ENCODE peak calls at places on chromosomes 7 and 10, in ten cellular contexts. T, M, B, L, S, W, E, V, G and N are unnamed samples.

GRCh38 chr10:121610798-121611325 is 12.6 kb upstream of the FGFR2 start:
- DNase-seq in T (no peak), M (no peak), B (peak; percentile 11), L (no peak), S (peak; percentile 10), W (no peak), E (no peak), V (no peak), G (no peak), N (no peak)

GRCh38 chr7:32500922-32501341 is 5.6 kb downstream of the AVL9 start:
- DNase-seq in T (no peak), M (no peak), B (no peak), L (no peak), S (no peak), W (no peak), E (no peak), V (peak; percentile 62), G (no peak), N (no peak)

GRCh38 chr10:79405221-79405994 is 40.0 kb downstream of the ZCCHC24 start:
- DNase-seq in T (no peak), M (no peak), B (peak; percentile 65), L (no peak), S (peak; percentile 75), W (no peak), E (peak; percentile 13), V (no peak), G (no peak), N (no peak)

GRCh38 chr10:58755688-58756087 is 243.0 kb downstream of the BICC1 start:
- DNase-seq in T (no peak), M (no peak), B (no peak), L (no peak), S (peak; percentile 75), W (no peak), E (peak; percentile 10), V (peak; percentile 68), G (peak; percentile 62), N (peak; percentile 30)

GRCh38 chr10:72812798-72813430 is 80.6 kb upstream of the OIT3 start:
- DNase-seq in T (no peak), M (no peak), B (no peak), L (no peak), S (no peak), W (no peak), E (no peak), V (peak; percentile 74), G (no peak), N (peak; percentile 32)

GRCh38 chr10:34407227-34407626 is 407.9 kb downstream of the PARD3 start:
- DNase-seq in T (no peak), M (no peak), B (no peak), L (no peak), S (no peak), W (no peak), E (no peak), V (peak; percentile 64), G (peak; percentile 67), N (no peak)

GRCh38 chr7:137040745-137041144 is 172.3 kb downstream of the CHRM2 start:
- DNase-seq in T (no peak), M (no peak), B (no peak), L (no peak), S (no peak), W (no peak), E (no peak), V (no peak), G (no peak), N (no peak)

GRCh38 chr10:24278519-24278889 is 69.6 kb downstream of the KIAA1217 start:
- DNase-seq in T (no peak), M (no peak), B (no peak), L (no peak), S (no peak), W (no peak), E (no peak), V (no peak), G (no peak), N (no peak)

GRCh38 chr7:149501651-149502050 is 4.0 kb upstream of the ZNF746 start:
- DNase-seq in T (no peak), M (no peak), B (no peak), L (no peak), S (no peak), W (no peak), E (no peak), V (no peak), G (no peak), N (no peak)

GRCh38 chr7:106238830-106239229 is 46.0 kb downstream of the NAMPT start:
- DNase-seq in T (no peak), M (no peak), B (no peak), L (no peak), S (no peak), W (no peak), E (no peak), V (no peak), G (no peak), N (no peak)

GRCh38 chr7:21077602-21078001 is 290.9 kb upstream of the SP8 start:
- DNase-seq in T (no peak), M (no peak), B (no peak), L (no peak), S (no peak), W (no peak), E (no peak), V (no peak), G (no peak), N (no peak)

GRCh38 chr10:54985732-54986131 is 184.7 kb upstream of the PCDH15 start:
- DNase-seq in T (no peak), M (no peak), B (no peak), L (no peak), S (no peak), W (no peak), E (no peak), V (no peak), G (peak; percentile 18), N (peak; percentile 2)

GRCh38 chr10:62081322-62081945 is 179.9 kb downstream of the ARID5B start:
- DNase-seq in T (no peak), M (no peak), B (no peak), L (no peak), S (no peak), W (no peak), E (no peak), V (no peak), G (no peak), N (no peak)

DNA sequence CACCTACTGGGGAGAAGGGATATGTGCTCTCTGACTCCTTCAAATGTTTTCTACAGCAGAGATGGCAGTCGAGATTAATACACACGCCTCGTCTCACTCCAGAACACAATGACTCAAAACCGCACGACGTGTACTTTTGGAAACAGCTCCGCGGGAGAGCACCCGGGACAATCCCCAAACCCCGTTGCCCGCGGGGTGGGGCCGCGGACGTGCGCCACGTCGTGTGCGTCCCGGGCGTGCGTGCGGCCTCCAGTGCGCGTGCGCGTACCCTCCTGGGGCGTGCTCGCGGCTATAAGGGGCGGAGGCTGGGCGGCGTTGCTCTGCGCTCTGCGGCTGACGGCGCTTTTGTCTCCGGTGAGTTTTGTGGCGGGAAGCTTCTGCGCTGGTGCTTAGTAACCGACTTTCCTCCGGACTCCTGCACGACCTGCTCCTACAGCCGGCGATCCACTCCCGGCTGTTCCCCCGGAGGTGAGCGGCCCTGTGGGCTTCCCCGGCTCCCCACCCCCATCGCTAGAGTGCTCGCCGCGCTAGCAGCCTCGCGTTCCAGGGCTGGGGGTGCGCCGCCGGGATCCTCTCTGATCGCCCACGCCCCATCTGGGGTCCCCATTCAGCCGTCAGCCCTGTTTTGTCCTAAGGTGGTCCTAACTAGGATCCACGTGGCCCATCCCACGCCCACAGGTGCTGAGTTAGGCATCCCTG is at the start of gene HILPDA:
- DNase-seq in T (peak; percentile 94), M (peak; percentile 93), B (peak; percentile 98), L (peak; percentile 89), S (peak; percentile 97), W (peak; percentile 89), E (peak; percentile 95), V (peak; percentile 95), G (peak; percentile 91), N (peak; percentile 90)
- TF ChIP-seq POLR2A in T (peak; percentile 69), M (no peak), B (peak; percentile 70), L (peak; percentile 69), S (peak; percentile 73), W (peak; percentile 87), E (peak; percentile 82), V (peak; percentile 82), G (peak; percentile 87), N (peak; percentile 88)

GRCh38 chr7:99631311-99632109 is 14.8 kb downstream of the ZSCAN25 start:
- DNase-seq in T (peak; percentile 69), M (peak; percentile 61), B (no peak), L (no peak), S (no peak), W (no peak), E (no peak), V (peak; percentile 13), G (peak; percentile 56), N (no peak)
- TF ChIP-seq POLR2A in T (no peak), M (no peak), B (no peak), L (no peak), S (no peak), W (no peak), E (no peak), V (no peak), G (no peak), N (no peak)

DNA sequence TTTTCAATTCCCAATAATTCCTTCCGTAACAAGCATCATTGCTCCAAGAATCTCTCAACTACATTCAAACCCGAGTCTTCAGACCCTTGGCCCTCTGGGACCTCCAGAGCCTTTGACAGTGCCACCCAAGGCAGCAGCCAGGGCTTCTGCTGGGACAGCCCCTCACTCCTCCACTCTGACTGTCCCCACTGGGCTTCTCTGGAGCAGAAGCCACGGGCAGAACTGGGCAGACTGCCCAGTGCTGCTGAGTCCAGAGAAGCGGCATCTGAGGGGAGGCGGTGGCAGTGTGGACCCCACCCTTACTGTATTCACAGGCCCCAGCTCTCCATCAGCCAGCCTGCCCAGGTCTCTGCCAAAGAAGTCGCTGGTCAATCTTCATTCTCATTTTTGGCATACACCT is 8.8 kb downstream of the CYREN start:
- DNase-seq in T (no peak), M (no peak), B (no peak), L (no peak), S (no peak), W (no peak), E (no peak), V (no peak), G (no peak), N (no peak)
- TF ChIP-seq POLR2A in T (no peak), M (no peak), B (no peak), L (no peak), S (no peak), W (no peak), E (no peak), V (no peak), G (no peak), N (no peak)

GRCh38 chr10:4721994-4722753 is 103.8 kb upstream of the AKR1E2 start:
- DNase-seq in T (peak; percentile 25), M (no peak), B (no peak), L (no peak), S (no peak), W (no peak), E (no peak), V (peak; percentile 54), G (peak; percentile 52), N (no peak)

GRCh38 chr10:4718544-4718943 is 107.5 kb upstream of the AKR1E2 start:
- DNase-seq in T (no peak), M (no peak), B (no peak), L (no peak), S (no peak), W (no peak), E (no peak), V (no peak), G (no peak), N (no peak)

GRCh38 chr10:4719671-4720070 is 106.3 kb upstream of the AKR1E2 start:
- DNase-seq in T (no peak), M (no peak), B (no peak), L (no peak), S (no peak), W (no peak), E (no peak), V (no peak), G (no peak), N (no peak)

GRCh38 chr10:4719040-4719439 is 107.0 kb upstream of the AKR1E2 start:
- DNase-seq in T (no peak), M (no peak), B (no peak), L (no peak), S (no peak), W (no peak), E (no peak), V (no peak), G (no peak), N (no peak)

GRCh38 chr10:4720463-4720862 is 105.5 kb upstream of the AKR1E2 start:
- DNase-seq in T (no peak), M (no peak), B (no peak), L (no peak), S (no peak), W (no peak), E (no peak), V (peak; percentile 19), G (no peak), N (no peak)
- TF ChIP-seq POLR2A in T (no peak), M (no peak), B (no peak), L (no peak), S (no peak), W (no peak), E (no peak), V (no peak), G (no peak), N (no peak)